ENCODE peak calls at places on chromosomes 12 and 14, in four cellular contexts. D, M, H and F are unnamed samples.

GRCh38 chr12:66594688-66595087 is 84.2 kb downstream of the GRIP1 start:
- DNase-seq in D (no peak), M (no peak), H (no peak), F (no peak)

GRCh38 chr14:79580908-79581307 is 630.4 kb downstream of the DIO2 start:
- DNase-seq in D (no peak), M (no peak), H (no peak), F (no peak)

GRCh38 chr14:96205994-96206392 is 1.4 kb downstream of the BDKRB2 start:
- DNase-seq in D (no peak), M (no peak), H (peak; percentile 30), F (no peak)

GRCh38 chr12:18942669-18943068 is 186.9 kb upstream of the PLEKHA5 start:
- DNase-seq in D (no peak), M (no peak), H (no peak), F (no peak)

GRCh38 chr14:101377069-101377468 is 184.2 kb upstream of the DIO3 start:
- DNase-seq in D (no peak), M (no peak), H (no peak), F (no peak)

GRCh38 chr14:36315159-36315853 is 5.1 kb downstream of the MBIP start:
- DNase-seq in D (no peak), M (no peak), H (no peak), F (no peak)

GRCh38 chr14:92724516-92725340 is 23.7 kb downstream of the LGMN start:
- DNase-seq in D (peak; percentile 57), M (no peak), H (no peak), F (no peak)

GRCh38 chr14:34018564-34019244 is 67.8 kb upstream of the EGLN3 start:
- DNase-seq in D (no peak), M (peak; percentile 59), H (no peak), F (no peak)

GRCh38 chr12:111313833-111314259 is 55.0 kb downstream of the PHETA1 start:
- DNase-seq in D (peak; percentile 70), M (peak; percentile 87), H (peak; percentile 73), F (peak; percentile 74)

GRCh38 chr12:8992086-8992409 is 2.7 kb downstream of the KLRG1 start:
- DNase-seq in D (no peak), M (no peak), H (no peak), F (no peak)

GRCh38 chr12:91994208-91994797 is 151.3 kb downstream of the BTG1 start:
- DNase-seq in D (no peak), M (no peak), H (no peak), F (no peak)

GRCh38 chr14:22993517-22993916 is 11.2 kb upstream of the AJUBA start:
- DNase-seq in D (no peak), M (no peak), H (no peak), F (no peak)

GRCh38 chr12:47075192-47076084 is 4.0 kb upstream of the PCED1B start:
- DNase-seq in D (no peak), M (no peak), H (no peak), F (no peak)

GRCh38 chr12:27841392-27841882 is 61.4 kb upstream of the MANSC4 start:
- DNase-seq in D (no peak), M (peak; percentile 62), H (no peak), F (no peak)

GRCh38 chr14:65703996-65704395 is 291.5 kb downstream of the FUT8 start:
- DNase-seq in D (no peak), M (no peak), H (peak; percentile 44), F (no peak)

GRCh38 chr12:1083888-1084262 is 92.9 kb downstream of the ERC1 start:
- DNase-seq in D (no peak), M (peak; percentile 84), H (peak; percentile 81), F (no peak)

GRCh38 chr14:67411375-67411774 is 590 bp downstream of the PLEK2 start:
- DNase-seq in D (no peak), M (no peak), H (no peak), F (peak; percentile 38)

GRCh38 chr12:89383235-89384049 is 31.1 kb upstream of the DUSP6 start:
- DNase-seq in D (no peak), M (peak; percentile 52), H (peak; percentile 39), F (no peak)

GRCh38 chr12:62581288-62582064 is 114.8 kb downstream of the MON2 start:
- DNase-seq in D (no peak), M (peak; percentile 62), H (peak; percentile 79), F (no peak)

GRCh38 chr14:54148251-54148650 is 191.6 kb upstream of the BMP4 start:
- DNase-seq in D (no peak), M (no peak), H (no peak), F (no peak)

GRCh38 chr12:43057561-43057960 is 468.0 kb upstream of the PRICKLE1 start:
- DNase-seq in D (no peak), M (no peak), H (peak; percentile 85), F (no peak)

GRCh38 chr14:33364536-33364935 is 425.9 kb downstream of the NPAS3 start:
- DNase-seq in D (no peak), M (peak; percentile 43), H (no peak), F (no peak)

GRCh38 chr14:58796636-58797429 is 159.1 kb downstream of the DACT1 start:
- DNase-seq in D (peak; percentile 62), M (no peak), H (no peak), F (no peak)

GRCh38 chr14:87131879-87132278 is 861.1 kb downstream of the GALC start:
- DNase-seq in D (no peak), M (peak; percentile 35), H (peak; percentile 52), F (peak; percentile 76)

GRCh38 chr12:6612247-6612646 is 5.1 kb upstream of the CHD4 start:
- DNase-seq in D (no peak), M (no peak), H (no peak), F (no peak)

GRCh38 chr12:56129210-56129691 is 1.2 kb downstream of the ESYT1 start:
- DNase-seq in D (peak; percentile 64), M (peak; percentile 67), H (peak; percentile 30), F (no peak)

GRCh38 chr12:5723071-5723470 is 222.0 kb downstream of the ANO2 start:
- DNase-seq in D (no peak), M (no peak), H (no peak), F (no peak)

GRCh38 chr12:49895773-49896172 is 7.9 kb downstream of the FAIM2 start:
- DNase-seq in D (no peak), M (no peak), H (no peak), F (no peak)

GRCh38 chr14:92040431-92041040 is 677 bp upstream of the TRIP11 start:
- DNase-seq in D (no peak), M (peak; percentile 33), H (peak; percentile 19), F (no peak)

GRCh38 chr12:92438641-92439396 is 264.0 kb upstream of the PLEKHG7 start:
- DNase-seq in D (no peak), M (peak; percentile 25), H (no peak), F (no peak)

GRCh38 chr14:87615822-87616679 is 376.9 kb downstream of the GALC start:
- DNase-seq in D (peak; percentile 35), M (peak; percentile 75), H (peak; percentile 34), F (no peak)

GRCh38 chr14:51545396-51545795 is 106.3 kb upstream of the FRMD6 start:
- DNase-seq in D (no peak), M (no peak), H (no peak), F (no peak)

GRCh38 chr12:123242083-123242904 is 9.1 kb downstream of the MTRFR start:
- DNase-seq in D (no peak), M (peak; percentile 65), H (no peak), F (no peak)

GRCh38 chr12:105382771-105383632 is 52.5 kb downstream of the C12orf75 start:
- DNase-seq in D (no peak), M (peak; percentile 82), H (peak; percentile 80), F (no peak)

GRCh38 chr14:49986344-49987014 is 93.6 kb downstream of the ARF6 start:
- DNase-seq in D (no peak), M (no peak), H (no peak), F (no peak)

GRCh38 chr12:9064815-9065606 is 50.7 kb downstream of the A2M start:
- DNase-seq in D (peak; percentile 89), M (no peak), H (peak; percentile 55), F (peak; percentile 63)

DNA sequence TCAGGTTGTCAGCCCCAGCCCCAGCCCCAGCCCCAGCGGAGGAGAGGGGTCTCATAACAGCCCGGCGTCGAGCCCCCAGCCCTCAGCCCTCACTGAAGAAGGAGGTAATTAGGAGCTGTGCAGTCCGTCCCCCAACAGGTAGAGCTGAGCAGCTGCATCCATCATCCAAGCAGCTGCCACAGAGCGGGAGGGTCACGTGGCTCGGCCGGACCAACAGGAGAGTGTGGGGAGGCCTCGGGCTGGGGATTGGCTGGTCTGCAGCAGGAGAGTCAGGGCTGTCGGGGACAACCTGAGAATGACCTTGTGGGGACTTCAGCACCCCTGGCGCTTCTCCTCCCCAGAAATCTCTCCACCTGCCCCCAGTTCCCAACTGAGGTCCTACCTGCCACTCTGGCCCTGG is 29.6 kb downstream of the SMUG1 start:
- DNase-seq in D (no peak), M (no peak), H (no peak), F (no peak)
- TF ChIP-seq CTCF in D (no peak), M (no peak), H (no peak), F (no peak)

GRCh38 chr12:124883263-124883876 is 19.7 kb upstream of the SCARB1 start:
- DNase-seq in D (no peak), M (no peak), H (no peak), F (no peak)
- H3K4me1 ChIP-seq in D (peaks cover 2% of the 10 kb centered on the region), M (no peaks in the 10 kb centered on the region), H (no peaks in the 10 kb centered on the region), F (no peaks in the 10 kb centered on the region)

GRCh38 chr14:75127903-75128595 is 1.2 kb upstream of the NEK9 start:
- DNase-seq in D (no peak), M (no peak), H (no peak), F (no peak)
- H3K4me3 ChIP-seq in D (no peak overlapping the region), M (peak overlapping the region; percentile 69), H (peak overlapping the region; percentile 11), F (peak overlapping the region; percentile 61)

GRCh38 chr12:3154006-3154405 is 76.8 kb downstream of the TSPAN9 start:
- DNase-seq in D (no peak), M (no peak), H (no peak), F (no peak)

GRCh38 chr12:3157581-3158328 is 80.6 kb downstream of the TSPAN9 start:
- DNase-seq in D (no peak), M (peak; percentile 92), H (no peak), F (no peak)

GRCh38 chr12:3152892-3153291 is 75.7 kb downstream of the TSPAN9 start:
- DNase-seq in D (no peak), M (no peak), H (no peak), F (no peak)

GRCh38 chr12:3158851-3159465 is 81.8 kb downstream of the TSPAN9 start:
- DNase-seq in D (no peak), M (peak; percentile 57), H (no peak), F (no peak)

DNA sequence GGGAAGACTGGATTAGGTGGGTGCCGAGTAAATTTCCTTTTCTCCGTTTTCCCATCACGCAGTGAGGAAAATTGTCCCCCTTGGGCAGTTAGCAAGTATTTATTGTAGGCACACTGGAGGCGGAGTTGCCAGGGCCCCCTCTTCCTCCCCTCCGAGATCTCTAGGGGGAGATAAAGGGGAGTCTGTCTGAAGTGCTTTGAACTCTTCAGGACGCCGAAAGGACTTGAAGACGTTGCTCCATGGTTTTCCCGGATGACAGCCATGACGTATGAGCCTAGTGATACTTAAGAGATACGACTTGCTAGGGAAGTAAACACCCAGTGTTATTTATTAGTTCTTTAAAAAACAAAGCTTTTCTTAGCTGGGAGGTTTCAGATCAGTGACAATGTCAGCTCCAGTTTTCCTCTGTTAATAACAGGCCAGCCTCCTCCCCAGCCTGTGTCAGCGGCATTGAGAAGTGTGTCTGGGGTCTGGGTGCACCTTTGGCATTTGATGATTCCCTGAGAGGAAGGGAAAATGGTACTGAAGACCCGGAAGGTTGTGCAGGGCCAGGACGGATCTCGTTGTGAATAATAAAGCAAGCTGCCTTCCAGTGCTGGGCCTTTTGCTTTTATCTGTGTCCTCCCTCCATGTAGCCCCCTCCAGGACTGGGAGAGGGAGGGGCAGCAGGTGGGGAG is 78.7 kb downstream of the TSPAN9 start:
- DNase-seq in D (no peak), M (no peak), H (no peak), F (no peak)
- TF ChIP-seq CTCF in D (no peak), M (no peak), H (no peak), F (no peak)